ENCODE peak calls at places on chromosomes 1 and 21, in five cellular contexts. One of them, this sample, is unnamed.

GRCh38 chr1:100036718-100037664 is 67.2 kb downstream of the SLC35A3 start:
- DNase-seq in kidney epithelial cell: no peak
- DNase-seq in cardiac muscle cell: peak; percentile 55
- DNase-seq in thoracic aorta: no peak
- DNase-seq in lung: no peak
- DNase-seq in this sample: no peak

GRCh38 chr1:188782220-188782841 is 1695.3 kb downstream of the BRINP3 start:
- DNase-seq in kidney epithelial cell: peak; percentile 21
- DNase-seq in cardiac muscle cell: peak; percentile 50
- DNase-seq in lung: no peak
- DNase-seq in thoracic aorta: no peak
- DNase-seq in this sample: peak; percentile 11

GRCh38 chr1:181452746-181453145 is 30.6 kb upstream of the CACNA1E start:
- DNase-seq in lung: no peak
- DNase-seq in kidney epithelial cell: no peak
- DNase-seq in thoracic aorta: no peak
- DNase-seq in cardiac muscle cell: no peak
- DNase-seq in this sample: no peak

GRCh38 chr1:119554188-119554587 is 47.2 kb downstream of the HSD3B1 start:
- DNase-seq in kidney epithelial cell: peak; percentile 86
- DNase-seq in lung: peak; percentile 29
- DNase-seq in thoracic aorta: no peak
- DNase-seq in cardiac muscle cell: peak; percentile 97
- DNase-seq in this sample: peak; percentile 72

GRCh38 chr1:66210653-66211052 is 323.3 kb upstream of the SGIP1 start:
- DNase-seq in lung: no peak
- DNase-seq in thoracic aorta: no peak
- DNase-seq in kidney epithelial cell: no peak
- DNase-seq in cardiac muscle cell: no peak
- DNase-seq in this sample: no peak

GRCh38 chr1:188479146-188479545 is 1650.4 kb downstream of the PLA2G4A start:
- DNase-seq in cardiac muscle cell: no peak
- DNase-seq in thoracic aorta: no peak
- DNase-seq in lung: no peak
- DNase-seq in kidney epithelial cell: no peak
- DNase-seq in this sample: no peak

GRCh38 chr1:6171546-6172124 is 8.5 kb downstream of the CHD5 start:
- DNase-seq in thoracic aorta: no peak
- DNase-seq in kidney epithelial cell: no peak
- DNase-seq in cardiac muscle cell: no peak
- DNase-seq in lung: no peak
- DNase-seq in this sample: no peak

GRCh38 chr1:43319288-43319687 is 18.3 kb upstream of the MPL start:
- DNase-seq in cardiac muscle cell: no peak
- DNase-seq in kidney epithelial cell: no peak
- DNase-seq in lung: no peak
- DNase-seq in thoracic aorta: no peak
- DNase-seq in this sample: no peak

GRCh38 chr1:225896937-225897549 is 8.1 kb upstream of the LEFTY1 start:
- DNase-seq in lung: no peak
- DNase-seq in kidney epithelial cell: peak; percentile 41
- DNase-seq in cardiac muscle cell: no peak
- DNase-seq in thoracic aorta: no peak
- DNase-seq in this sample: peak; percentile 52

GRCh38 chr1:221344693-221345092 is 397.2 kb downstream of the DUSP10 start:
- DNase-seq in lung: no peak
- DNase-seq in thoracic aorta: no peak
- DNase-seq in cardiac muscle cell: no peak
- DNase-seq in kidney epithelial cell: no peak
- DNase-seq in this sample: no peak

GRCh38 chr1:165525708-165526107 is 18.1 kb upstream of the LRRC52 start:
- DNase-seq in kidney epithelial cell: no peak
- DNase-seq in lung: no peak
- DNase-seq in cardiac muscle cell: no peak
- DNase-seq in thoracic aorta: no peak
- DNase-seq in this sample: no peak

GRCh38 chr1:18974616-18975015 is 18.1 kb upstream of the IFFO2 start:
- DNase-seq in cardiac muscle cell: no peak
- DNase-seq in lung: no peak
- DNase-seq in thoracic aorta: no peak
- DNase-seq in kidney epithelial cell: no peak
- DNase-seq in this sample: no peak

GRCh38 chr1:10459185-10459584 is 9.4 kb downstream of the CORT start:
- DNase-seq in thoracic aorta: no peak
- DNase-seq in cardiac muscle cell: peak; percentile 86
- DNase-seq in lung: no peak
- DNase-seq in kidney epithelial cell: peak; percentile 88
- DNase-seq in this sample: no peak

GRCh38 chr1:41847011-41847410 is 71.7 kb downstream of the HIVEP3 start:
- DNase-seq in kidney epithelial cell: no peak
- DNase-seq in thoracic aorta: no peak
- DNase-seq in lung: no peak
- DNase-seq in cardiac muscle cell: no peak
- DNase-seq in this sample: no peak

GRCh38 chr1:214476229-214476957 is 75.0 kb downstream of the PTPN14 start:
- DNase-seq in kidney epithelial cell: no peak
- DNase-seq in lung: no peak
- DNase-seq in cardiac muscle cell: no peak
- DNase-seq in thoracic aorta: no peak
- DNase-seq in this sample: no peak

GRCh38 chr1:197967066-197967465 is 49.9 kb downstream of the LHX9 start:
- DNase-seq in cardiac muscle cell: no peak
- DNase-seq in kidney epithelial cell: no peak
- DNase-seq in thoracic aorta: no peak
- DNase-seq in lung: no peak
- DNase-seq in this sample: no peak

GRCh38 chr1:44318097-44319088 is 36.7 kb downstream of the ERI3 start:
- DNase-seq in cardiac muscle cell: peak; percentile 56
- DNase-seq in thoracic aorta: no peak
- DNase-seq in kidney epithelial cell: no peak
- DNase-seq in lung: peak; percentile 40
- DNase-seq in this sample: peak; percentile 48

GRCh38 chr1:229557913-229558414 is 543 bp downstream of the ABCB10 start:
- DNase-seq in thoracic aorta: no peak
- DNase-seq in cardiac muscle cell: peak; percentile 24
- DNase-seq in lung: peak; percentile 33
- DNase-seq in kidney epithelial cell: no peak
- DNase-seq in this sample: peak; percentile 34

GRCh38 chr1:40861227-40862003 is 748 bp downstream of the CITED4 start:
- DNase-seq in kidney epithelial cell: no peak
- DNase-seq in cardiac muscle cell: peak; percentile 61
- DNase-seq in lung: no peak
- DNase-seq in thoracic aorta: no peak
- DNase-seq in this sample: peak; percentile 43

GRCh38 chr21:19999369-20000272 is 998.6 kb upstream of the NCAM2 start:
- DNase-seq in cardiac muscle cell: no peak
- DNase-seq in thoracic aorta: no peak
- DNase-seq in lung: no peak
- DNase-seq in kidney epithelial cell: no peak
- DNase-seq in this sample: peak; percentile 35

GRCh38 chr1:48526045-48526714 is 54.2 kb upstream of the SPATA6 start:
- DNase-seq in cardiac muscle cell: peak; percentile 89
- DNase-seq in kidney epithelial cell: no peak
- DNase-seq in lung: peak; percentile 30
- DNase-seq in thoracic aorta: no peak
- DNase-seq in this sample: no peak

GRCh38 chr1:198162091-198162767 is 5.4 kb downstream of the NEK7 start:
- DNase-seq in thoracic aorta: no peak
- DNase-seq in lung: no peak
- DNase-seq in cardiac muscle cell: no peak
- DNase-seq in kidney epithelial cell: no peak
- DNase-seq in this sample: no peak

GRCh38 chr1:180927348-180927747 is 14.7 kb downstream of the KIAA1614 start:
- DNase-seq in thoracic aorta: no peak
- DNase-seq in cardiac muscle cell: no peak
- DNase-seq in kidney epithelial cell: no peak
- DNase-seq in lung: no peak
- DNase-seq in this sample: no peak

GRCh38 chr21:15289246-15289645 is 224.4 kb upstream of the NRIP1 start:
- DNase-seq in kidney epithelial cell: no peak
- DNase-seq in cardiac muscle cell: no peak
- DNase-seq in thoracic aorta: no peak
- DNase-seq in lung: no peak
- DNase-seq in this sample: no peak

GRCh38 chr1:216535059-216535458 is 111.8 kb upstream of the USH2A start:
- DNase-seq in cardiac muscle cell: peak; percentile 6
- DNase-seq in kidney epithelial cell: no peak
- DNase-seq in lung: no peak
- DNase-seq in thoracic aorta: no peak
- DNase-seq in this sample: no peak

GRCh38 chr1:35506960-35507901 is 50.0 kb downstream of the KIAA0319L start:
- DNase-seq in lung: no peak
- DNase-seq in thoracic aorta: no peak
- DNase-seq in cardiac muscle cell: no peak
- DNase-seq in kidney epithelial cell: no peak
- DNase-seq in this sample: no peak

GRCh38 chr1:43531906-43532584 is 1.4 kb downstream of the PTPRF start:
- DNase-seq in kidney epithelial cell: no peak
- DNase-seq in thoracic aorta: no peak
- DNase-seq in cardiac muscle cell: no peak
- DNase-seq in lung: no peak
- DNase-seq in this sample: peak; percentile 29

GRCh38 chr1:15605398-15606080 is 11.7 kb upstream of the DDI2 start:
- DNase-seq in lung: no peak
- DNase-seq in thoracic aorta: no peak
- DNase-seq in cardiac muscle cell: no peak
- DNase-seq in kidney epithelial cell: no peak
- DNase-seq in this sample: no peak

GRCh38 chr21:35026153-35026499 is 23.0 kb downstream of the RUNX1 start:
- DNase-seq in lung: no peak
- DNase-seq in kidney epithelial cell: no peak
- DNase-seq in cardiac muscle cell: peak; percentile 6
- DNase-seq in thoracic aorta: no peak
- DNase-seq in this sample: no peak

GRCh38 chr21:35028451-35028757 is 20.7 kb downstream of the RUNX1 start:
- DNase-seq in cardiac muscle cell: no peak
- DNase-seq in lung: no peak
- DNase-seq in thoracic aorta: no peak
- DNase-seq in kidney epithelial cell: no peak
- DNase-seq in this sample: no peak

GRCh38 chr21:35025206-35026152 is 23.6 kb downstream of the RUNX1 start:
- DNase-seq in lung: no peak
- DNase-seq in kidney epithelial cell: no peak
- DNase-seq in thoracic aorta: no peak
- DNase-seq in cardiac muscle cell: peak; percentile 19
- DNase-seq in this sample: no peak

GRCh38 chr21:35027558-35028450 is 21.3 kb downstream of the RUNX1 start:
- DNase-seq in thoracic aorta: no peak
- DNase-seq in kidney epithelial cell: no peak
- DNase-seq in cardiac muscle cell: no peak
- DNase-seq in lung: no peak
- DNase-seq in this sample: no peak

GRCh38 chr21:35026617-35027557 is 22.2 kb downstream of the RUNX1 start:
- DNase-seq in cardiac muscle cell: peak; percentile 88
- DNase-seq in lung: peak; percentile 67
- DNase-seq in kidney epithelial cell: no peak
- DNase-seq in thoracic aorta: no peak
- DNase-seq in this sample: no peak
- H3K4me3 ChIP-seq in cardiac muscle cell: no peak overlapping the region
- H3K4me3 ChIP-seq in lung: no peak overlapping the region
- H3K4me3 ChIP-seq in kidney epithelial cell: peak overlapping the region; percentile 7
- H3K4me3 ChIP-seq in thoracic aorta: peak overlapping the region; percentile 64
- H3K4me3 ChIP-seq in this sample: no peak overlapping the region

DNA sequence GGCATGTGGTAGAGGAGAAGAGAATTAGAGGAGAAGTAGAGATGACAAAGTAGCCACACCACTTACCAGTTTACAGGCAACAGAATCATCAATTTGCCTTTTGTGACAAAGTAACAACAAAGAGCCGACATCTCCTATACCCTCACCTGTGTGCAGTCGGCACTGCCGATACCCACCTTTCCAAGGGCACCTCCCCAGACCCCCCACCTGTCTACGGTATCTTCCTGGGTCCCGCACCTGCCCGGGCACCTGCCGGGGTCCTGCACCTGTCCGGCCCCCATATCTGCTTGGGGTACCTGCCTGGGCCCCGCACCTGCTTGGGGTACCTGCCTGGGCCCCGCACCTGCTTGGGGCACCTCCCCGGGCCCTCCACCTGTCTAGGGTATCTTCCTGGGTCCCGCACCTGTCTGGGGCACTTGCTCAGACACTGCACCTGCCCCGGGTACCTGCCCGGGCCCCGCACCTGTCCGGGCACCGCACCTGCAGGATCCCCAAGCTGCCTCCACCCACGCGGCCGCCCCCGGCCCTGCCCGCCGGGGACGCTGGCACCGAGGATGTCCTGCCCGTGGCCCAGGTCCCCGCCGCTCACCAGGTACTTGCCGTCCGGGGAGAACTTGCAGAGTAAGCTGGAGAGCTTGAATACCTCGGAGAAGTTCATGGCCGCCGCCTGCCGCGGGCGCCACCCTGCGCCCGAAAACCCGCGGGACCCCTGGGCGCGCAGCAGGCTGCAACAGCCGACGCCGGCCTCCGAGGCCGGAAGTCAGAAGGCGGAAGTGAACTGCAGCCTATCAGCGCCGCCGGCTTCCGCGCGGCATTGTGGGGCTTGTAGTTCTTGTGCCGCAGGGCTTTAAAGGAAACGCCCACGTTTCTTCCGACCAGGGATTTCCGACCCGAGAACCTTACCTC is at the start of gene WRAP73:
- DNase-seq in lung: peak; percentile 90
- DNase-seq in kidney epithelial cell: peak; percentile 76
- DNase-seq in cardiac muscle cell: peak; percentile 92
- DNase-seq in thoracic aorta: peak; percentile 69
- DNase-seq in this sample: peak; percentile 81
- TF ChIP-seq CTCF in lung: no peak
- TF ChIP-seq CTCF in kidney epithelial cell: no peak
- TF ChIP-seq CTCF in cardiac muscle cell: peak; percentile 28
- TF ChIP-seq CTCF in thoracic aorta: no peak
- TF ChIP-seq CTCF in this sample: no peak

GRCh38 chr1:24102966-24103365 is 9.0 kb downstream of the MYOM3 start:
- DNase-seq in cardiac muscle cell: no peak
- DNase-seq in thoracic aorta: peak; percentile 33
- DNase-seq in kidney epithelial cell: no peak
- DNase-seq in lung: peak; percentile 41
- DNase-seq in this sample: peak; percentile 46
- H3K4me3 ChIP-seq in cardiac muscle cell: no peak overlapping the region
- H3K4me3 ChIP-seq in thoracic aorta: no peak overlapping the region
- H3K4me3 ChIP-seq in kidney epithelial cell: no peak overlapping the region
- H3K4me3 ChIP-seq in lung: no peak overlapping the region
- H3K4me3 ChIP-seq in this sample: no peak overlapping the region

GRCh38 chr21:46323227-46323709 is 402 bp downstream of the C21orf58 start:
- DNase-seq in kidney epithelial cell: no peak
- DNase-seq in cardiac muscle cell: no peak
- DNase-seq in lung: no peak
- DNase-seq in thoracic aorta: no peak
- DNase-seq in this sample: no peak

GRCh38 chr21:46324390-46325072 is 575 bp downstream of the PCNT start:
- DNase-seq in cardiac muscle cell: peak; percentile 91
- DNase-seq in thoracic aorta: peak; percentile 20
- DNase-seq in lung: peak; percentile 86
- DNase-seq in kidney epithelial cell: no peak
- DNase-seq in this sample: peak; percentile 89

GRCh38 chr21:46323710-46324389 is at the start of the genes C21orf58 and PCNT:
- DNase-seq in kidney epithelial cell: peak; percentile 89
- DNase-seq in cardiac muscle cell: peak; percentile 99
- DNase-seq in lung: peak; percentile 97
- DNase-seq in thoracic aorta: peak; percentile 88
- DNase-seq in this sample: peak; percentile 98

GRCh38 chr21:46326110-46326703 is 2.3 kb downstream of the PCNT start:
- DNase-seq in lung: no peak
- DNase-seq in kidney epithelial cell: no peak
- DNase-seq in thoracic aorta: no peak
- DNase-seq in cardiac muscle cell: no peak
- DNase-seq in this sample: no peak

GRCh38 chr21:46325073-46325912 is 1.3 kb downstream of the PCNT start:
- DNase-seq in cardiac muscle cell: peak; percentile 62
- DNase-seq in lung: peak; percentile 43
- DNase-seq in kidney epithelial cell: no peak
- DNase-seq in thoracic aorta: no peak
- DNase-seq in this sample: peak; percentile 48
- TF ChIP-seq CTCF in cardiac muscle cell: peak; percentile 26
- TF ChIP-seq CTCF in lung: no peak
- TF ChIP-seq CTCF in kidney epithelial cell: peak; percentile 63
- TF ChIP-seq CTCF in thoracic aorta: no peak
- TF ChIP-seq CTCF in this sample: no peak